ENCODE peak calls at places on chromosome 14, in nine cellular contexts. One of them, this sample, is unnamed.

GRCh38 chr14:86777950-86778602 is 1214.9 kb downstream of the GALC start:
- DNase-seq in A549: no peak
- DNase-seq in CD4-positive, CD25-positive, alpha-beta regulatory T cell: no peak
- DNase-seq in brain microvascular endothelial cell: no peak
- DNase-seq in lower lobe of right lung: no peak
- DNase-seq in AG04450: peak; percentile 37
- DNase-seq in choroid plexus epithelial cell: peak; percentile 83
- DNase-seq in DND-41: no peak
- DNase-seq in tibial artery: no peak
- DNase-seq in this sample: peak; percentile 44

GRCh38 chr14:33376510-33376909 is 437.8 kb downstream of the NPAS3 start:
- DNase-seq in DND-41: no peak
- DNase-seq in A549: no peak
- DNase-seq in tibial artery: no peak
- DNase-seq in choroid plexus epithelial cell: no peak
- DNase-seq in CD4-positive, CD25-positive, alpha-beta regulatory T cell: no peak
- DNase-seq in AG04450: no peak
- DNase-seq in lower lobe of right lung: no peak
- DNase-seq in brain microvascular endothelial cell: peak; percentile 24
- DNase-seq in this sample: no peak

GRCh38 chr14:98819132-98819866 is 452.7 kb downstream of the BCL11B start:
- DNase-seq in lower lobe of right lung: no peak
- DNase-seq in AG04450: no peak
- DNase-seq in DND-41: no peak
- DNase-seq in A549: no peak
- DNase-seq in CD4-positive, CD25-positive, alpha-beta regulatory T cell: no peak
- DNase-seq in choroid plexus epithelial cell: no peak
- DNase-seq in brain microvascular endothelial cell: no peak
- DNase-seq in tibial artery: no peak
- DNase-seq in this sample: no peak

GRCh38 chr14:35385042-35385839 is 19.3 kb downstream of the NFKBIA start:
- DNase-seq in lower lobe of right lung: no peak
- DNase-seq in brain microvascular endothelial cell: peak; percentile 95
- DNase-seq in CD4-positive, CD25-positive, alpha-beta regulatory T cell: no peak
- DNase-seq in AG04450: no peak
- DNase-seq in A549: peak; percentile 89
- DNase-seq in tibial artery: peak; percentile 97
- DNase-seq in choroid plexus epithelial cell: peak; percentile 96
- DNase-seq in DND-41: no peak
- DNase-seq in this sample: peak; percentile 95

GRCh38 chr14:95157987-95158712 is 821 bp upstream of the DICER1 start:
- DNase-seq in brain microvascular endothelial cell: no peak
- DNase-seq in DND-41: no peak
- DNase-seq in CD4-positive, CD25-positive, alpha-beta regulatory T cell: peak; percentile 44
- DNase-seq in lower lobe of right lung: no peak
- DNase-seq in A549: peak; percentile 38
- DNase-seq in tibial artery: no peak
- DNase-seq in choroid plexus epithelial cell: no peak
- DNase-seq in AG04450: no peak
- DNase-seq in this sample: no peak

GRCh38 chr14:24513009-24513408 is 4.9 kb upstream of the CMA1 start:
- DNase-seq in AG04450: no peak
- DNase-seq in CD4-positive, CD25-positive, alpha-beta regulatory T cell: no peak
- DNase-seq in brain microvascular endothelial cell: no peak
- DNase-seq in choroid plexus epithelial cell: no peak
- DNase-seq in DND-41: peak; percentile 19
- DNase-seq in A549: no peak
- DNase-seq in tibial artery: no peak
- DNase-seq in lower lobe of right lung: no peak
- DNase-seq in this sample: no peak

GRCh38 chr14:99041141-99041819 is 230.7 kb downstream of the BCL11B start:
- DNase-seq in choroid plexus epithelial cell: no peak
- DNase-seq in brain microvascular endothelial cell: no peak
- DNase-seq in AG04450: no peak
- DNase-seq in DND-41: no peak
- DNase-seq in CD4-positive, CD25-positive, alpha-beta regulatory T cell: no peak
- DNase-seq in A549: no peak
- DNase-seq in lower lobe of right lung: no peak
- DNase-seq in tibial artery: no peak
- DNase-seq in this sample: no peak

GRCh38 chr14:96940009-96940408 is 142.8 kb downstream of the VRK1 start:
- DNase-seq in brain microvascular endothelial cell: no peak
- DNase-seq in tibial artery: no peak
- DNase-seq in choroid plexus epithelial cell: no peak
- DNase-seq in AG04450: no peak
- DNase-seq in CD4-positive, CD25-positive, alpha-beta regulatory T cell: no peak
- DNase-seq in A549: no peak
- DNase-seq in lower lobe of right lung: no peak
- DNase-seq in DND-41: peak; percentile 33
- DNase-seq in this sample: no peak

GRCh38 chr14:69392481-69392880 is 5.6 kb downstream of the ERH start:
- DNase-seq in brain microvascular endothelial cell: no peak
- DNase-seq in AG04450: no peak
- DNase-seq in lower lobe of right lung: no peak
- DNase-seq in A549: no peak
- DNase-seq in tibial artery: no peak
- DNase-seq in choroid plexus epithelial cell: no peak
- DNase-seq in CD4-positive, CD25-positive, alpha-beta regulatory T cell: no peak
- DNase-seq in DND-41: no peak
- DNase-seq in this sample: no peak

GRCh38 chr14:102316048-102316745 is 3.3 kb upstream of the ZNF839 start:
- DNase-seq in tibial artery: peak; percentile 74
- DNase-seq in brain microvascular endothelial cell: peak; percentile 78
- DNase-seq in choroid plexus epithelial cell: peak; percentile 33
- DNase-seq in lower lobe of right lung: no peak
- DNase-seq in CD4-positive, CD25-positive, alpha-beta regulatory T cell: peak; percentile 53
- DNase-seq in A549: peak; percentile 74
- DNase-seq in DND-41: no peak
- DNase-seq in AG04450: no peak
- DNase-seq in this sample: peak; percentile 59

GRCh38 chr14:67571991-67572323 is 28.1 kb downstream of the PIGH start:
- DNase-seq in lower lobe of right lung: peak; percentile 42
- DNase-seq in CD4-positive, CD25-positive, alpha-beta regulatory T cell: no peak
- DNase-seq in tibial artery: peak; percentile 50
- DNase-seq in A549: no peak
- DNase-seq in DND-41: no peak
- DNase-seq in AG04450: no peak
- DNase-seq in choroid plexus epithelial cell: no peak
- DNase-seq in brain microvascular endothelial cell: no peak
- DNase-seq in this sample: no peak

GRCh38 chr14:29528889-29529288 is 398.8 kb downstream of the PRKD1 start:
- DNase-seq in DND-41: no peak
- DNase-seq in tibial artery: no peak
- DNase-seq in lower lobe of right lung: no peak
- DNase-seq in brain microvascular endothelial cell: no peak
- DNase-seq in AG04450: no peak
- DNase-seq in choroid plexus epithelial cell: peak; percentile 19
- DNase-seq in A549: no peak
- DNase-seq in CD4-positive, CD25-positive, alpha-beta regulatory T cell: no peak
- DNase-seq in this sample: no peak

GRCh38 chr14:29028973-29029582 is 262.5 kb downstream of the FOXG1 start:
- DNase-seq in brain microvascular endothelial cell: no peak
- DNase-seq in choroid plexus epithelial cell: peak; percentile 57
- DNase-seq in AG04450: no peak
- DNase-seq in DND-41: no peak
- DNase-seq in CD4-positive, CD25-positive, alpha-beta regulatory T cell: no peak
- DNase-seq in lower lobe of right lung: no peak
- DNase-seq in tibial artery: no peak
- DNase-seq in A549: peak; percentile 59
- DNase-seq in this sample: no peak

GRCh38 chr14:97538749-97539388 is 741.7 kb downstream of the VRK1 start:
- DNase-seq in DND-41: no peak
- DNase-seq in AG04450: no peak
- DNase-seq in brain microvascular endothelial cell: no peak
- DNase-seq in A549: no peak
- DNase-seq in choroid plexus epithelial cell: no peak
- DNase-seq in tibial artery: no peak
- DNase-seq in lower lobe of right lung: no peak
- DNase-seq in CD4-positive, CD25-positive, alpha-beta regulatory T cell: peak; percentile 32
- DNase-seq in this sample: no peak

GRCh38 chr14:32576088-32576795 is 247.1 kb downstream of the AKAP6 start:
- DNase-seq in brain microvascular endothelial cell: peak; percentile 50
- DNase-seq in lower lobe of right lung: no peak
- DNase-seq in AG04450: no peak
- DNase-seq in choroid plexus epithelial cell: peak; percentile 85
- DNase-seq in CD4-positive, CD25-positive, alpha-beta regulatory T cell: peak; percentile 55
- DNase-seq in DND-41: peak; percentile 42
- DNase-seq in tibial artery: no peak
- DNase-seq in A549: peak; percentile 55
- DNase-seq in this sample: no peak

GRCh38 chr14:64391113-64391725 is 3.1 kb downstream of the MTHFD1 start:
- DNase-seq in tibial artery: no peak
- DNase-seq in lower lobe of right lung: no peak
- DNase-seq in CD4-positive, CD25-positive, alpha-beta regulatory T cell: no peak
- DNase-seq in brain microvascular endothelial cell: no peak
- DNase-seq in DND-41: no peak
- DNase-seq in choroid plexus epithelial cell: no peak
- DNase-seq in A549: no peak
- DNase-seq in AG04450: no peak
- DNase-seq in this sample: no peak

GRCh38 chr14:51738754-51739153 is 87.0 kb downstream of the FRMD6 start:
- DNase-seq in DND-41: peak; percentile 16
- DNase-seq in lower lobe of right lung: no peak
- DNase-seq in AG04450: no peak
- DNase-seq in brain microvascular endothelial cell: no peak
- DNase-seq in A549: peak; percentile 20
- DNase-seq in choroid plexus epithelial cell: no peak
- DNase-seq in tibial artery: no peak
- DNase-seq in CD4-positive, CD25-positive, alpha-beta regulatory T cell: no peak
- DNase-seq in this sample: no peak

GRCh38 chr14:100376751-100377171 is 53.6 kb downstream of the SLC25A47 start:
- DNase-seq in brain microvascular endothelial cell: no peak
- DNase-seq in DND-41: no peak
- DNase-seq in tibial artery: no peak
- DNase-seq in CD4-positive, CD25-positive, alpha-beta regulatory T cell: no peak
- DNase-seq in lower lobe of right lung: no peak
- DNase-seq in choroid plexus epithelial cell: no peak
- DNase-seq in A549: peak; percentile 61
- DNase-seq in AG04450: no peak
- DNase-seq in this sample: no peak

GRCh38 chr14:54642950-54643695 is 76.2 kb downstream of the SAMD4A start:
- DNase-seq in choroid plexus epithelial cell: peak; percentile 73
- DNase-seq in tibial artery: no peak
- DNase-seq in brain microvascular endothelial cell: no peak
- DNase-seq in lower lobe of right lung: no peak
- DNase-seq in CD4-positive, CD25-positive, alpha-beta regulatory T cell: peak; percentile 52
- DNase-seq in AG04450: no peak
- DNase-seq in DND-41: no peak
- DNase-seq in A549: peak; percentile 29
- DNase-seq in this sample: no peak

DNA sequence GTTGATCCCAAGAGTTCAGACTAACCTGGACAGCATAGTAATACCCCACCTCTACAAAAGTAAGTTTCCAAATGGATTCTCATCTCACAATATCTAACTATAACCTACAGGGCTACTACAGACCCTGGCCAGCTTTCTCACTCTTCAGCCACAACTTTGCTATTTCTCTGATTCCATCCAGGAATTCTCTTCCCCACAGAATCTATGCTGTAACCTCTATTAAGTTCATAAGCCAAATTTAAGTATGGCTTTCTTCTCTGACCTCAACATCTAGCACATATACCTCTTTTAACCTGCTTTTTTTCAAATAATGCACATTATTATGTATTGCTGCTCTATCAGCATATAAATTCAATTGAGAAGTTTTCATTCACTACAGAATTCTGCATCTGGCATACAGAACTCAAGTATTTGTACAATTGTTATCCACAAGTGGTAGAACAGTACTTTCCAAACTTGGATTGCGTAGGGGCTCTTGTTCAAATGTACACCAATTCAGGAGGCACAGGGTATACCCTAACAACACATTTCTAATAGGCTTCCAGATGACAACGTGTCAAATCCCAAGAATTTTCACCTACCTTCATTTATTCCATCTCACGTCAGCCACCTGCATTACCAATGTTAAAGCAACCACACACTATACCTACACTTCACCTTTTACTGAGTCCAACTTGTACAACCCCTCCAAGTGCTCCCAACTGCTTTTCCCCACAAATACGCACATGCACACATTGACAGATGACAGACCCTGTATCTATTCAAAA is 3.8 kb downstream of the RPS29 start:
- DNase-seq in DND-41: no peak
- DNase-seq in brain microvascular endothelial cell: no peak
- DNase-seq in tibial artery: no peak
- DNase-seq in lower lobe of right lung: no peak
- DNase-seq in CD4-positive, CD25-positive, alpha-beta regulatory T cell: no peak
- DNase-seq in choroid plexus epithelial cell: no peak
- DNase-seq in AG04450: no peak
- DNase-seq in A549: no peak
- DNase-seq in this sample: no peak
- H3K4me3 ChIP-seq in DND-41: no peak overlapping the region
- H3K4me3 ChIP-seq in brain microvascular endothelial cell: no peak overlapping the region
- H3K4me3 ChIP-seq in tibial artery: no peak overlapping the region
- H3K4me3 ChIP-seq in lower lobe of right lung: no peak overlapping the region
- H3K4me3 ChIP-seq in CD4-positive, CD25-positive, alpha-beta regulatory T cell: peak overlapping the region; percentile 29
- H3K4me3 ChIP-seq in choroid plexus epithelial cell: no peak overlapping the region
- H3K4me3 ChIP-seq in AG04450: no peak overlapping the region
- H3K4me3 ChIP-seq in A549: no peak overlapping the region
- H3K4me3 ChIP-seq in this sample: no peak overlapping the region

GRCh38 chr14:20435454-20436362 is at the start of gene KLHL33:
- DNase-seq in lower lobe of right lung: no peak
- DNase-seq in tibial artery: no peak
- DNase-seq in CD4-positive, CD25-positive, alpha-beta regulatory T cell: no peak
- DNase-seq in A549: no peak
- DNase-seq in choroid plexus epithelial cell: peak; percentile 17
- DNase-seq in DND-41: no peak
- DNase-seq in brain microvascular endothelial cell: no peak
- DNase-seq in AG04450: no peak
- DNase-seq in this sample: no peak
- H3K4me3 ChIP-seq in lower lobe of right lung: peak within 1 kb of the TSS; percentile 29
- H3K4me3 ChIP-seq in tibial artery: peak within 1 kb of the TSS; percentile 31
- H3K4me3 ChIP-seq in CD4-positive, CD25-positive, alpha-beta regulatory T cell: no peak within 1 kb of the TSS
- H3K4me3 ChIP-seq in A549: no peak within 1 kb of the TSS
- H3K4me3 ChIP-seq in choroid plexus epithelial cell: peak within 1 kb of the TSS; percentile 50
- H3K4me3 ChIP-seq in DND-41: no peak within 1 kb of the TSS
- H3K4me3 ChIP-seq in brain microvascular endothelial cell: peak within 1 kb of the TSS; percentile 39
- H3K4me3 ChIP-seq in AG04450: no peak within 1 kb of the TSS
- H3K4me3 ChIP-seq in this sample: peak within 1 kb of the TSS; percentile 22

GRCh38 chr14:73752297-73752992 is 38.3 kb upstream of the PNMA1 start:
- DNase-seq in AG04450: no peak
- DNase-seq in DND-41: no peak
- DNase-seq in lower lobe of right lung: no peak
- DNase-seq in CD4-positive, CD25-positive, alpha-beta regulatory T cell: no peak
- DNase-seq in tibial artery: peak; percentile 85
- DNase-seq in brain microvascular endothelial cell: no peak
- DNase-seq in A549: peak; percentile 53
- DNase-seq in choroid plexus epithelial cell: peak; percentile 67
- DNase-seq in this sample: peak; percentile 52
- H3K4me3 ChIP-seq in AG04450: no peak overlapping the region
- H3K4me3 ChIP-seq in DND-41: no peak overlapping the region
- H3K4me3 ChIP-seq in lower lobe of right lung: no peak overlapping the region
- H3K4me3 ChIP-seq in CD4-positive, CD25-positive, alpha-beta regulatory T cell: peak overlapping the region; percentile 77
- H3K4me3 ChIP-seq in tibial artery: no peak overlapping the region
- H3K4me3 ChIP-seq in brain microvascular endothelial cell: no peak overlapping the region
- H3K4me3 ChIP-seq in A549: no peak overlapping the region
- H3K4me3 ChIP-seq in choroid plexus epithelial cell: no peak overlapping the region
- H3K4me3 ChIP-seq in this sample: no peak overlapping the region

DNA sequence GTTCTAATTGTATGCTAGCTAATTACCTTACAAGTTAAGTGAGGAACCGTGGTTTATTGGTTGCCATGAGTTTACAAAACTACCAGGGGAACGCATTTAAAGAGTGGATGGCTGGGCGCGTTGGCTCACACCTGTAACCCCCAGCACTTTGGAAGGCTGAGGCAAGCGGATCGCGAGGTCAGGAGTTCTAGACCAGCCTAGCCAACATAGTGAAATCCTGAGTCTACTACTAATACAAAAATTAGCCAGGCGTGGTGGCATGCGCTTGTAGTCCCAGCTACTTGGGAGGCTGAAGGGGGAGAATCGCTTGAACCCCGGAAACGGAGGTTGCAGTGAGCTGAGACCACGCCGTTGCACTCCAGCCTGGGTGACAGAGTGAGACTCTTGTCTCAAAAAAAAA is 2.2 kb downstream of the EIF5 start:
- DNase-seq in A549: no peak
- DNase-seq in lower lobe of right lung: no peak
- DNase-seq in DND-41: no peak
- DNase-seq in CD4-positive, CD25-positive, alpha-beta regulatory T cell: no peak
- DNase-seq in choroid plexus epithelial cell: no peak
- DNase-seq in AG04450: no peak
- DNase-seq in tibial artery: no peak
- DNase-seq in brain microvascular endothelial cell: no peak
- DNase-seq in this sample: no peak
- H3K4me3 ChIP-seq in A549: peak overlapping the region; percentile 93
- H3K4me3 ChIP-seq in lower lobe of right lung: peak overlapping the region; percentile 93
- H3K4me3 ChIP-seq in DND-41: no peak overlapping the region
- H3K4me3 ChIP-seq in CD4-positive, CD25-positive, alpha-beta regulatory T cell: peak overlapping the region; percentile 95
- H3K4me3 ChIP-seq in choroid plexus epithelial cell: peak overlapping the region; percentile 84
- H3K4me3 ChIP-seq in AG04450: peak overlapping the region; percentile 90
- H3K4me3 ChIP-seq in tibial artery: peak overlapping the region; percentile 99
- H3K4me3 ChIP-seq in brain microvascular endothelial cell: peak overlapping the region; percentile 91
- H3K4me3 ChIP-seq in this sample: no peak overlapping the region

This sample was measured in skeletal muscle cell.